ENCODE peak calls at places on chromosome 2, in four cellular contexts. E is fibroblast of lung, R is mammary epithelial cell, W is psoas muscle. I is an unnamed sample.

GRCh38 chr2:148875387-148876051 is 492 bp downstream of the KIF5C start:
- DNase-seq in E (no peak), R (no peak), W (no peak), I (no peak)

GRCh38 chr2:190880374-190881073 is at the start of gene GLS:
- DNase-seq in E (peak), R (peak), W (peak), I (no peak)

GRCh38 chr2:121476714-121477113 is 54.0 kb upstream of the RNU4ATAC start:
- DNase-seq in E (no peak), R (no peak), W (no peak), I (no peak)

GRCh38 chr2:88626171-88627054 is 851 bp downstream of the EIF2AK3 start:
- DNase-seq in E (no peak), R (peak), W (peak), I (no peak)

GRCh38 chr2:112644155-112644932 is 1.4 kb upstream of the SLC20A1 start:
- DNase-seq in E (no peak), R (peak), W (no peak), I (no peak)

GRCh38 chr2:199985625-199986207 is 30.3 kb downstream of the MAIP1 start:
- DNase-seq in E (peak), R (peak), W (peak), I (no peak)

GRCh38 chr2:233485726-233486125 is 80.9 kb downstream of the USP40 start:
- DNase-seq in E (no peak), R (no peak), W (no peak), I (no peak)

GRCh38 chr2:26184555-26185303 is 11.8 kb downstream of the GAREM2 start:
- DNase-seq in E (peak), R (peak), W (peak), I (peak)

GRCh38 chr2:283996-284794 is 3.7 kb downstream of the ALKAL2 start:
- DNase-seq in E (no peak), R (no peak), W (no peak), I (no peak)

GRCh38 chr2:73232471-73233153 is 427 bp downstream of the PRADC1 start:
- DNase-seq in E (no peak), R (no peak), W (no peak), I (no peak)

GRCh38 chr2:3185910-3186309 is 191.7 kb downstream of the EIPR1 start:
- DNase-seq in E (no peak), R (no peak), W (no peak), I (no peak)

GRCh38 chr2:166334800-166335199 is 40.9 kb downstream of the SCN9A start:
- DNase-seq in E (peak), R (no peak), W (no peak), I (no peak)

GRCh38 chr2:53437371-53437770 is 330.2 kb upstream of the CHAC2 start:
- DNase-seq in E (peak), R (peak), W (no peak), I (no peak)

GRCh38 chr2:38440655-38441054 is 63.6 kb upstream of the ATL2 start:
- DNase-seq in E (no peak), R (no peak), W (no peak), I (no peak)

GRCh38 chr2:103638978-103639377 is 877.1 kb downstream of the TMEM182 start:
- DNase-seq in E (no peak), R (no peak), W (no peak), I (no peak)
- TF ChIP-seq CTCF in E (no peak), R (no peak), W (no peak), I (no peak)

DNA sequence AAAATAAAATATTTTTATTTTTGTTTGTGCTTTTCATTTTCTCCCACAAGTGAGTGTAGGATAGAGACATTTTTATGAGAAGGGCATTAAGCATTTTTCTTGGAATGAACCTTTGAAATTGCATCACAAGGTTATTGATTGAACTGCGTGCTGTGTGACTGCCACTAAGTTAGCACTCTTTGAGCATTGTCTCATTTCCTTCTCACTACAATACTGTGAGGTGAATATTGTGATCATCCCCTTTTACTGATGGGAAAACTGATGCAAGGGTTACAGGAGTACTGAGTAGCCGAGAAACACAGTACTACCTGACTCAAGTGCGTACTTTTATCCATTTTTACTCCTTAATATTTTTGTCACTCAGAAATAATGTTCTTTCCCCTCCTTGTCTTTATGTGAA is 2.0 kb downstream of the NBEAL1 start:
- DNase-seq in E (no peak), R (no peak), W (no peak), I (no peak)
- H3K4me3 ChIP-seq in E (peak), R (peak), W (peak), I (peak)

GRCh38 chr2:231924889-231925275 is 1.3 kb downstream of the NPPC start:
- DNase-seq in E (no peak), R (no peak), W (no peak), I (no peak)
- TF ChIP-seq CTCF in E (no peak), R (no peak), W (no peak), I (no peak)

DNA sequence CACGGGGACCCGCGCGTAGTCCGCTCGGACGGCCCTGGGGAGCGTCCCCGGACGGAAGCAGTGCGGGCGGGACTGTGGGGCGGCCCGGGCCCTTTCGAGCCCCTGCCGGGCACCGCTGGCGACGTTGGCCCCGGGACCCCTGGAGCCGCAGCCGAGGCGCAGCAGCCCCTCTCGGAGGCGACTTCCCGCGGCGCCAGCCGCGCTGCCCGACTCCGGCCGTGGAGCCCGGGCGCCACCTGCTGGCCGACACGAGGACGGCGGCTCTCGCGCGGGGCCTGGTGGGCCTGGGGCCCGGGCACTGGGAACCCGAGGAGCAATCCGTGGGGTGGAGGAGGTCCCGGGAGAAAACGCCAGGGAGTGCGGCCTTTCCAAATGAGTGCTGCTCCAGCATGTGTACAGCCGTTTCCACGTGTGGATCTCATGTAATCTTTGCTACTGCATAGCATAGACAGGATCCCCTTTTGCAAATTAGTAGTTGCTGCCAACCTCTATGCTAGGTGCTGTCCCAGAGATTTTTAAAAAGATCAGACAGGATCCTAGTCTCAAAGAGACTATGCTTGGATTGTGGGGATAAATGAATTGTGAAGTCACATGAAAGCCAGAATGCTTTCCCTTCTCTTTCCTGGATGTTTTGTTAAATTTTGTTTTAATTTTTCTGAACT is 4.0 kb downstream of the ID2 start:
- DNase-seq in E (peak), R (peak), W (peak), I (no peak)
- H3K4me3 ChIP-seq in E (peak), R (peak), W (peak), I (peak)

GRCh38 chr2:128234613-128235012 is 84.1 kb downstream of the HS6ST1 start:
- DNase-seq in E (no peak), R (no peak), W (peak), I (no peak)

GRCh38 chr2:128232965-128233789 is 85.5 kb downstream of the HS6ST1 start:
- DNase-seq in E (peak), R (peak), W (peak), I (no peak)

GRCh38 chr2:128235581-128235980 is 83.1 kb downstream of the HS6ST1 start:
- DNase-seq in E (no peak), R (no peak), W (peak), I (no peak)

GRCh38 chr2:128236491-128237035 is 82.1 kb downstream of the HS6ST1 start:
- DNase-seq in E (peak), R (peak), W (peak), I (peak)

GRCh38 chr2:128233790-128234395 is 84.8 kb downstream of the HS6ST1 start:
- DNase-seq in E (no peak), R (no peak), W (peak), I (no peak)
- TF ChIP-seq CTCF in E (no peak), R (no peak), W (no peak), I (no peak)

GRCh38 chr2:128306081-128306930 is 12.4 kb downstream of the HS6ST1 start:
- DNase-seq in E (peak), R (peak), W (peak), I (peak)

GRCh38 chr2:128306931-128307460 is 11.7 kb downstream of the HS6ST1 start:
- DNase-seq in E (no peak), R (no peak), W (peak), I (no peak)

GRCh38 chr2:128308284-128308731 is 10.4 kb downstream of the HS6ST1 start:
- DNase-seq in E (no peak), R (no peak), W (peak), I (no peak)

GRCh38 chr2:128308889-128309288 is 9.8 kb downstream of the HS6ST1 start:
- DNase-seq in E (no peak), R (no peak), W (no peak), I (no peak)

GRCh38 chr2:128307595-128307994 is 11.1 kb downstream of the HS6ST1 start:
- DNase-seq in E (no peak), R (no peak), W (no peak), I (no peak)
- H3K4me3 ChIP-seq in E (no peak), R (no peak), W (no peak), I (no peak)